ENCODE peak calls at places on chromosomes 2 and 18, in six cellular contexts. W, P, X, Q, O and Z are unnamed samples.

GRCh38 chr2:46793423-46794416 is 121.9 kb downstream of the MCFD2 start:
- DNase-seq in W (no peak), P (no peak), X (no peak), Q (no peak), O (no peak), Z (no peak)

GRCh38 chr2:235779444-235779896 is 285.6 kb downstream of the AGAP1 start:
- DNase-seq in W (peak), P (peak), X (peak), Q (no peak), O (peak), Z (peak)

GRCh38 chr18:53796042-53796729 is 428.3 kb downstream of the MBD2 start:
- DNase-seq in W (peak), P (no peak), X (no peak), Q (peak), O (peak), Z (peak)

GRCh38 chr2:10863837-10864236 is 47.9 kb upstream of the KCNF1 start:
- DNase-seq in W (no peak), P (no peak), X (no peak), Q (no peak), O (peak), Z (no peak)

GRCh38 chr2:240520143-240520973 is 37.4 kb downstream of the ANKMY1 start:
- DNase-seq in W (no peak), P (no peak), X (no peak), Q (no peak), O (no peak), Z (no peak)

GRCh38 chr2:84939426-84940087 is 31.4 kb upstream of the KCMF1 start:
- DNase-seq in W (no peak), P (peak), X (no peak), Q (no peak), O (no peak), Z (no peak)

GRCh38 chr2:44100351-44100750 is 68.3 kb upstream of the PPM1B start:
- DNase-seq in W (peak), P (no peak), X (peak), Q (peak), O (peak), Z (peak)

GRCh38 chr18:20971886-20972267 is 139.7 kb downstream of the ROCK1 start:
- DNase-seq in W (no peak), P (peak), X (no peak), Q (no peak), O (no peak), Z (no peak)

GRCh38 chr2:45984366-45984765 is 312.8 kb upstream of the EPAS1 start:
- DNase-seq in W (no peak), P (no peak), X (no peak), Q (no peak), O (no peak), Z (no peak)

GRCh38 chr2:191756753-191757152 is 78.8 kb downstream of the NABP1 start:
- DNase-seq in W (no peak), P (no peak), X (no peak), Q (no peak), O (no peak), Z (no peak)

GRCh38 chr18:1147616-1148184 is 243.0 kb downstream of the ADCYAP1 start:
- DNase-seq in W (no peak), P (no peak), X (no peak), Q (no peak), O (no peak), Z (no peak)

GRCh38 chr2:74768401-74768914 is 65.5 kb upstream of the HK2 start:
- DNase-seq in W (no peak), P (no peak), X (no peak), Q (no peak), O (peak), Z (no peak)

GRCh38 chr2:20381457-20381856 is 30.8 kb upstream of the PUM2 start:
- DNase-seq in W (no peak), P (no peak), X (no peak), Q (no peak), O (no peak), Z (no peak)

GRCh38 chr2:225282858-225283693 is 116.4 kb upstream of the NYAP2 start:
- DNase-seq in W (no peak), P (peak), X (no peak), Q (no peak), O (no peak), Z (peak)

GRCh38 chr2:33214857-33215256 is 261.6 kb upstream of the RASGRP3 start:
- DNase-seq in W (no peak), P (no peak), X (no peak), Q (no peak), O (no peak), Z (no peak)

GRCh38 chr2:70759446-70759845 is 8.6 kb downstream of the ADD2 start:
- DNase-seq in W (no peak), P (no peak), X (no peak), Q (no peak), O (no peak), Z (no peak)

GRCh38 chr2:62305421-62306176 is 109.7 kb downstream of the B3GNT2 start:
- DNase-seq in W (no peak), P (no peak), X (peak), Q (no peak), O (no peak), Z (no peak)

GRCh38 chr2:174339971-174340399 is 5.2 kb downstream of the SP9 start:
- DNase-seq in W (no peak), P (no peak), X (no peak), Q (no peak), O (no peak), Z (no peak)

GRCh38 chr2:226656367-226656766 is 143.3 kb downstream of the IRS1 start:
- DNase-seq in W (no peak), P (no peak), X (no peak), Q (no peak), O (no peak), Z (no peak)

GRCh38 chr2:163191372-163191771 is 352.8 kb upstream of the KCNH7 start:
- DNase-seq in W (peak), P (no peak), X (no peak), Q (no peak), O (no peak), Z (no peak)

GRCh38 chr2:112585400-112585799 is 991 bp downstream of the CHCHD5 start:
- DNase-seq in W (no peak), P (no peak), X (no peak), Q (no peak), O (no peak), Z (no peak)

GRCh38 chr2:240259201-240259923 is 118.9 kb upstream of the OTOS start:
- DNase-seq in W (no peak), P (no peak), X (peak), Q (no peak), O (peak), Z (no peak)

GRCh38 chr2:240518981-240519380 is 38.8 kb downstream of the ANKMY1 start:
- DNase-seq in W (no peak), P (no peak), X (no peak), Q (no peak), O (no peak), Z (no peak)

GRCh38 chr2:128727404-128727803 is 408.7 kb upstream of the HS6ST1 start:
- DNase-seq in W (no peak), P (no peak), X (no peak), Q (no peak), O (no peak), Z (no peak)

GRCh38 chr18:59446012-59446411 is 86.9 kb upstream of the LMAN1 start:
- DNase-seq in W (no peak), P (no peak), X (no peak), Q (peak), O (no peak), Z (no peak)

GRCh38 chr18:77622009-77622692 is 372.5 kb downstream of the GALR1 start:
- DNase-seq in W (no peak), P (peak), X (no peak), Q (no peak), O (no peak), Z (no peak)

GRCh38 chr2:176710657-176711197 is 441.5 kb downstream of the MTX2 start:
- DNase-seq in W (no peak), P (no peak), X (no peak), Q (no peak), O (no peak), Z (no peak)

GRCh38 chr2:53568463-53568862 is 199.1 kb upstream of the CHAC2 start:
- DNase-seq in W (no peak), P (no peak), X (no peak), Q (no peak), O (no peak), Z (no peak)

GRCh38 chr2:196143641-196144236 is 27.6 kb downstream of the STK17B start:
- DNase-seq in W (no peak), P (peak), X (no peak), Q (no peak), O (no peak), Z (no peak)

GRCh38 chr18:69894467-69894866 is 53.2 kb downstream of the CD226 start:
- DNase-seq in W (no peak), P (no peak), X (no peak), Q (no peak), O (no peak), Z (no peak)

GRCh38 chr2:190333395-190333794 is 10.0 kb upstream of the INPP1 start:
- DNase-seq in W (no peak), P (no peak), X (no peak), Q (no peak), O (no peak), Z (no peak)

GRCh38 chr18:52685316-52685715 is 345.3 kb downstream of the DCC start:
- DNase-seq in W (no peak), P (no peak), X (no peak), Q (no peak), O (no peak), Z (no peak)

GRCh38 chr2:46737577-46737976 is 178.0 kb downstream of the MCFD2 start:
- DNase-seq in W (peak), P (no peak), X (no peak), Q (no peak), O (no peak), Z (peak)

GRCh38 chr2:175834472-175834871 is 167.6 kb downstream of the LNPK start:
- DNase-seq in W (no peak), P (no peak), X (no peak), Q (no peak), O (no peak), Z (no peak)

GRCh38 chr2:240302041-240302440 is 133.4 kb upstream of the GPC1 start:
- DNase-seq in W (no peak), P (no peak), X (no peak), Q (no peak), O (no peak), Z (no peak)

GRCh38 chr2:235579128-235579527 is 85.3 kb downstream of the AGAP1 start:
- DNase-seq in W (no peak), P (no peak), X (no peak), Q (no peak), O (no peak), Z (no peak)

GRCh38 chr2:127157651-127158460 is 50.9 kb upstream of the BIN1 start:
- DNase-seq in W (no peak), P (no peak), X (no peak), Q (no peak), O (no peak), Z (no peak)

GRCh38 chr2:164737612-164738081 is 104.0 kb downstream of the COBLL1 start:
- DNase-seq in W (peak), P (no peak), X (peak), Q (no peak), O (peak), Z (peak)

GRCh38 chr2:1563084-1563857 is 150.0 kb downstream of the TPO start:
- DNase-seq in W (no peak), P (no peak), X (no peak), Q (no peak), O (no peak), Z (no peak)

GRCh38 chr2:119311831-119312230 is 54.8 kb downstream of the C2orf76 start:
- DNase-seq in W (no peak), P (no peak), X (no peak), Q (no peak), O (no peak), Z (no peak)

GRCh38 chr2:119319593-119319992 is 47.0 kb downstream of the C2orf76 start:
- DNase-seq in W (no peak), P (no peak), X (no peak), Q (no peak), O (no peak), Z (no peak)

GRCh38 chr2:119315241-119315925 is 51.3 kb downstream of the C2orf76 start:
- DNase-seq in W (no peak), P (no peak), X (no peak), Q (no peak), O (no peak), Z (no peak)

GRCh38 chr2:119317556-119317955 is 49.1 kb downstream of the C2orf76 start:
- DNase-seq in W (no peak), P (no peak), X (no peak), Q (peak), O (no peak), Z (no peak)

DNA sequence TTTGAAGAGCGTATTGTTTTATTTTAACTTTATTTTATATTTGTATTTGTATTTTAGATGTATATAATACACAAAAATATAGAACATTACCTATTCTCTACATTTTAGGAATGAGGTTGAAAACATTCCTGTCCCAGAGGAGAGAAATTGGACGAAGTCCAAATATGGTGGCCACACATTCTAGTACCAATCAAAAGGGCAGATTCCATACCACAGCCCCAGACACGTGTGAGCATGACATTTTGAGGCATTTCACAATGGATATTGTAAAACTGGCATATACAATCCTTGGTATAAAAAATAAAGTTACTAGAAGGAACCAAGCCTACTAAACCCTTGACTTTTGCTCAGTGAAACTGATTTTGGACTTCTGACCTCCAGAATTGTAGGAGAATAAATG is 50.6 kb downstream of the C2orf76 start:
- DNase-seq in W (no peak), P (no peak), X (no peak), Q (no peak), O (no peak), Z (no peak)
- H3K4me3 ChIP-seq in W (no peak), P (no peak), X (no peak), Q (no peak), O (no peak), Z (no peak)

DNA sequence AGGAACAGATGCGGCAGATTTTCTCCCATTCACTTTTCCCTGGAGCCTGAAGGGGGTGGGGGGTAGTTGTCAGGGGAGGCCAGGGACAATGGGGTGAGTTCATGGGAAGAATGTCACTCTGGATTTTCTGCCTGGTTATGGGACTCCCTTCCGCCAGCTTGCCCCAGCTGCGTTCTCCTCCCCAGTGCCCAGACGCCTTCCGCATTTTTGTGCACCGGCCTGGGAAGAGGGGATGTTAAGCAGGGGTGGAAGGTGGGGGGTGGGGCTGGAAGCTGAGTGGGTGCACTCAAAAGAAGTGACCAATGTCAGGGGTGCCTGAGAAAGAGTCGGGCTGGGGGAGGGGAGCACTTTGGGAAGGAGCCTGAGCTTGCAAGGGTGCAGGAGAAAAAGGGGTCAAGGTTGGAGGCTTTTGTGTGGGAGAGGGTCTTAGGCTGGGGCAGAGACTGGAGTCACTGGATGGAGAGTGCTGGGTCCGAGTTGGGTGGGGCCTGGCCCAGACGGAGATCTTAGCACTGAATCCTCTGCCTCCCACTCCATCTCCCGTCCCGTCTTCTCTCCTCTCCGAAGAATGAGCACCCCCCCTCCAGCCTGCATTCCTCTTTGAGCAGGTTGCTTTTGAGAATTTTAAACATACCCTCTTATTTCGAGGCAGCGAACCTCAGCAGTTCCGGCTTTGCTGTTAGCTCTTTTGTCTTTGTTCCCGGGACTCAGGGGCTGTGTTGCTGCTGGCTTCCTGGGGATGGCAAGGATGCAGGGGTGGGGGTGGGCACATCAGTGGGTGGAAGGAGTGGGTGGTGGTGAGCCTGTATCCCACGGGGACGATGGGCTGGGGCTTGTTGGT is 2.7 kb downstream of the IGFBP2 start:
- DNase-seq in W (no peak), P (no peak), X (peak), Q (no peak), O (peak), Z (no peak)
- H3K4me3 ChIP-seq in W (no peak), P (no peak), X (peak), Q (no peak), O (peak), Z (peak)

DNA sequence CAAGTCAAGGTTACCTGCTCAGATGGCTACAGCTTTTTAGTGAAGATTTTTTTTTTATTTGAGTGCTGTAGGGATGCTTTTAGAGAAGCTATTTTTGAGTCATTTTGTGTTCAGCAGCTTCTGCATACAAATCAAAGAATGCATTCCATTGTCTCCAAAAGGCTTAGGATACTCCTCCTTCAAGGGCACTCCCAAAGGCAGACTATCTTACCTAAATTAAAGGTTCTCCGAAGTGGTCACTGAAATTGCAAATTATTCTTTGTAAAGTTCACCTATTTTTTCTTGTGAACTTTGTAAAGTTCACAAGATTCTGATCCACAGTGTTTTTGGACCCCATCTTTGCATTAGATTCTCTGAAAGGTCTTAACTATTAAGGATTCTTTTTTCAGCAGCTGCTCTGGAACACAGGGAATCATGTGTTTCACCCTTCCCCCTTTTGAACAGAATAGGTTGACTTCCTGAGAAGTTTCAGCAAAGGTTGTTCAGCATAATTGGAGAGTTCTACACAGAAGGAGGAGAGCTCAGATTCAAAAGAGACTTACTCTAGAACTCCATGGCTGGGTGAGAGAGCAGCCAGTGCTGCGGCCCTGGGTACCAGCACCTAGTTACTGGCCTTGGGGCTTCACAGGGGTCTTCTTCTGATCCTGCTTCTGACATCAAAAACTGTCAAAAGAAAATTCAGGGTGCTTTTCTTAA is 14.5 kb downstream of the CLIP4 start:
- DNase-seq in W (no peak), P (no peak), X (no peak), Q (no peak), O (no peak), Z (no peak)
- H3K4me3 ChIP-seq in W (peak), P (no peak), X (no peak), Q (no peak), O (no peak), Z (no peak)

GRCh38 chr2:182522930-182523541 is 96.2 kb upstream of the PDE1A start:
- DNase-seq in W (no peak), P (no peak), X (no peak), Q (no peak), O (no peak), Z (no peak)
- H3K4me3 ChIP-seq in W (no peak), P (no peak), X (peak), Q (no peak), O (no peak), Z (no peak)

GRCh38 chr2:171999125-171999524 is 628 bp upstream of the METAP1D start:
- DNase-seq in W (no peak), P (no peak), X (no peak), Q (no peak), O (no peak), Z (no peak)

GRCh38 chr2:171999604-172000469 is at the start of gene METAP1D:
- DNase-seq in W (peak), P (peak), X (peak), Q (peak), O (peak), Z (peak)

GRCh38 chr2:171996021-171996420 is 3.7 kb upstream of the METAP1D start:
- DNase-seq in W (no peak), P (no peak), X (no peak), Q (no peak), O (no peak), Z (no peak)

GRCh38 chr2:171995586-171995985 is 4.2 kb upstream of the METAP1D start:
- DNase-seq in W (no peak), P (no peak), X (no peak), Q (no peak), O (no peak), Z (no peak)

DNA sequence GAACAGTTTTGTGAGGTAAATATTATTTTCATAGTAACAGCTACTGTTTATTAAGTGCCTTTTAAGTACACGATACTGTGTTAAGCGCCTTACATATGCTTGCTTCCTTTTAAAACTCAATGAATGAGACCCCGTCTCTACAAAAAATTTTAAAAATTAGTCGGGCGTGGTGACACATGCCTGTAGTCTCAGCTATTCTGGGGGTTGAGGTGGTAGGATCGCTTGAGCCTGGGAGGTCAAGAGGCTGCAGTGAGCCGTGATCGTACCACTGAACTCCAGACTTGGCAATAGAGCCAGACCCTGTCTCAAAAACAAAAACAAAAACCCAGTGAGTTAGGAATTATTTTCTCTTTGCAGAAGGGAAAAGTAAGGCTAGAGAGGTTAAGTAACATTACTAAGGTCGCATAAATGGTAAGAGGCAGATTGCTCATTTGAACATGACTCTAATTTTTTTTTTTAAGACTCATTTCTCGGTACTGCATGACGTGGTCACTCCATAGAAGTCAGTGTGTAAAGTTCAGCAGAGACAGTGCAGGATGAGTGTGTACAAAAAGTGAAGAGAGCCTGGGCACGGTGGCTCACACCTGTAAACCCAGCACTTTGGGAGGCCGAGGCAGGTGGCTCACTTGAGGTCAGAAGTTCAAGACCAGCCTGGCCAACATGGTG is 1.1 kb downstream of the METAP1D start:
- DNase-seq in W (no peak), P (no peak), X (no peak), Q (no peak), O (no peak), Z (no peak)
- H3K4me3 ChIP-seq in W (peak), P (peak), X (peak), Q (peak), O (no peak), Z (no peak)